ENCODE peak calls at places on chromosomes 16 and 17, in nine cellular contexts. One of them, this sample, is unnamed.

GRCh38 chr16:57938936-57939871 is 31.7 kb downstream of the CNGB1 start:
- DNase-seq in CD4-positive, alpha-beta memory T cell: no peak
- DNase-seq in T-helper 2 cell: no peak
- DNase-seq in nephron progenitor cell: no peak
- DNase-seq in pancreas: no peak
- DNase-seq in neural progenitor cell: no peak
- DNase-seq in left ventricle myocardium inferior: peak; percentile 80
- DNase-seq in KBM-7: no peak
- DNase-seq in transverse colon: peak; percentile 66
- DNase-seq in this sample: peak; percentile 62

GRCh38 chr17:77771145-77771544 is 187.4 kb upstream of the TNRC6C start:
- DNase-seq in CD4-positive, alpha-beta memory T cell: no peak
- DNase-seq in transverse colon: no peak
- DNase-seq in KBM-7: no peak
- DNase-seq in neural progenitor cell: no peak
- DNase-seq in left ventricle myocardium inferior: no peak
- DNase-seq in pancreas: no peak
- DNase-seq in nephron progenitor cell: no peak
- DNase-seq in T-helper 2 cell: no peak
- DNase-seq in this sample: no peak

GRCh38 chr16:24123275-24123674 is 132.9 kb upstream of the CACNG3 start:
- DNase-seq in transverse colon: no peak
- DNase-seq in neural progenitor cell: no peak
- DNase-seq in KBM-7: no peak
- DNase-seq in nephron progenitor cell: no peak
- DNase-seq in CD4-positive, alpha-beta memory T cell: no peak
- DNase-seq in left ventricle myocardium inferior: no peak
- DNase-seq in T-helper 2 cell: no peak
- DNase-seq in pancreas: no peak
- DNase-seq in this sample: no peak

GRCh38 chr16:5447734-5448133 is 350.1 kb upstream of the EEF2KMT start:
- DNase-seq in T-helper 2 cell: no peak
- DNase-seq in transverse colon: no peak
- DNase-seq in nephron progenitor cell: no peak
- DNase-seq in pancreas: no peak
- DNase-seq in left ventricle myocardium inferior: no peak
- DNase-seq in KBM-7: no peak
- DNase-seq in CD4-positive, alpha-beta memory T cell: no peak
- DNase-seq in neural progenitor cell: no peak
- DNase-seq in this sample: peak; percentile 10

GRCh38 chr17:42059815-42060214 is 9.4 kb upstream of the C17orf113 start:
- DNase-seq in transverse colon: no peak
- DNase-seq in left ventricle myocardium inferior: no peak
- DNase-seq in KBM-7: no peak
- DNase-seq in nephron progenitor cell: no peak
- DNase-seq in CD4-positive, alpha-beta memory T cell: no peak
- DNase-seq in neural progenitor cell: peak; percentile 1
- DNase-seq in pancreas: no peak
- DNase-seq in T-helper 2 cell: no peak
- DNase-seq in this sample: no peak

GRCh38 chr17:18323507-18324139 is 8.5 kb downstream of the SMCR8 start:
- DNase-seq in transverse colon: no peak
- DNase-seq in pancreas: no peak
- DNase-seq in T-helper 2 cell: no peak
- DNase-seq in neural progenitor cell: no peak
- DNase-seq in nephron progenitor cell: no peak
- DNase-seq in left ventricle myocardium inferior: no peak
- DNase-seq in CD4-positive, alpha-beta memory T cell: no peak
- DNase-seq in KBM-7: no peak
- DNase-seq in this sample: no peak

GRCh38 chr16:11901091-11901490 is 14.7 kb downstream of the GSPT1 start:
- DNase-seq in transverse colon: no peak
- DNase-seq in left ventricle myocardium inferior: no peak
- DNase-seq in T-helper 2 cell: no peak
- DNase-seq in CD4-positive, alpha-beta memory T cell: no peak
- DNase-seq in neural progenitor cell: no peak
- DNase-seq in nephron progenitor cell: no peak
- DNase-seq in pancreas: no peak
- DNase-seq in KBM-7: no peak
- DNase-seq in this sample: no peak

GRCh38 chr17:65531508-65532431 is 29.7 kb downstream of the AXIN2 start:
- DNase-seq in CD4-positive, alpha-beta memory T cell: no peak
- DNase-seq in neural progenitor cell: peak; percentile 60
- DNase-seq in KBM-7: no peak
- DNase-seq in nephron progenitor cell: peak; percentile 50
- DNase-seq in transverse colon: peak; percentile 63
- DNase-seq in pancreas: no peak
- DNase-seq in left ventricle myocardium inferior: peak; percentile 60
- DNase-seq in T-helper 2 cell: no peak
- DNase-seq in this sample: no peak

GRCh38 chr16:67372664-67373063 is 20.6 kb downstream of the TPPP3 start:
- DNase-seq in CD4-positive, alpha-beta memory T cell: no peak
- DNase-seq in pancreas: no peak
- DNase-seq in nephron progenitor cell: no peak
- DNase-seq in left ventricle myocardium inferior: no peak
- DNase-seq in KBM-7: peak; percentile 40
- DNase-seq in transverse colon: no peak
- DNase-seq in neural progenitor cell: no peak
- DNase-seq in T-helper 2 cell: no peak
- DNase-seq in this sample: peak; percentile 56